ENCODE peak calls at places on chromosome 1, in six cellular contexts. J, I, F, E, P and O are unnamed samples.

GRCh38 chr1:223088713-223089240 is 54.3 kb downstream of the TLR5 start:
- DNase-seq in E (no peak), J (no peak), I (no peak), F (no peak), P (no peak), O (no peak)

GRCh38 chr1:199226163-199226562 is 587.3 kb downstream of the PTPRC start:
- DNase-seq in E (no peak), I (no peak), P (no peak), F (no peak), J (no peak), O (no peak)

GRCh38 chr1:228094432-228095016 is 8.6 kb downstream of the C1orf35 start:
- DNase-seq in E (no peak), I (no peak), F (no peak), P (no peak), J (no peak), O (no peak)

GRCh38 chr1:226975909-226976670 is 36.0 kb downstream of the COQ8A start:
- DNase-seq in E (no peak), F (no peak), J (peak; percentile 30), P (no peak), I (no peak), O (no peak)

GRCh38 chr1:25442178-25442577 is 11.5 kb downstream of the MACO1 start:
- DNase-seq in F (no peak), J (no peak), P (no peak), I (no peak), E (no peak), O (no peak)

GRCh38 chr1:109919271-109919670 is 8.6 kb downstream of the CSF1 start:
- DNase-seq in E (no peak), J (no peak), F (no peak), P (no peak), I (no peak), O (no peak)

GRCh38 chr1:185813401-185813979 is 79.3 kb downstream of the HMCN1 start:
- DNase-seq in P (no peak), J (no peak), F (peak; percentile 48), E (no peak), I (no peak), O (peak; percentile 67)

GRCh38 chr1:204410764-204411450 is 710 bp downstream of the PPP1R15B start:
- DNase-seq in E (no peak), P (no peak), I (peak; percentile 27), F (peak; percentile 57), J (no peak), O (peak; percentile 75)

GRCh38 chr1:24277420-24278169 is 41.6 kb upstream of the GRHL3 start:
- DNase-seq in P (no peak), I (no peak), E (no peak), J (no peak), F (no peak), O (no peak)

GRCh38 chr1:203300441-203301330 is 4.6 kb upstream of the BTG2 start:
- DNase-seq in I (no peak), P (no peak), J (no peak), E (no peak), F (no peak), O (peak; percentile 85)

GRCh38 chr1:1023700-1024099 is 3.8 kb downstream of the AGRN start:
- DNase-seq in J (no peak), I (no peak), P (no peak), E (no peak), F (peak; percentile 33), O (no peak)

GRCh38 chr1:43440358-43440757 is 13.4 kb downstream of the HYI start:
- DNase-seq in J (no peak), P (no peak), E (no peak), I (no peak), F (no peak), O (no peak)

GRCh38 chr1:119966681-119967080 is 70.4 kb upstream of the ADAM30 start:
- DNase-seq in F (no peak), P (no peak), I (no peak), E (no peak), J (peak; percentile 62), O (no peak)